ENCODE peak calls at places on chromosomes 16 and 17, in four cellular contexts. One of them, this sample, is unnamed.
A peak's percentile ranks its signal among the peaks of the same experiment; 100 is the strongest.

GRCh38 chr17:29569245-29569950 is 897 bp downstream of the TP53I13 start:
- DNase-seq in hepatocyte: no peak
- DNase-seq in HCT116: no peak
- DNase-seq in GM23248: peak; percentile 80
- DNase-seq in this sample: peak; percentile 15

GRCh38 chr16:64997121-64997520 is 124.7 kb downstream of the CDH11 start:
- DNase-seq in hepatocyte: no peak
- DNase-seq in HCT116: no peak
- DNase-seq in GM23248: no peak
- DNase-seq in this sample: no peak

GRCh38 chr16:35562919-35563318 is 2103.5 kb downstream of the TP53TG3F start:
- DNase-seq in hepatocyte: no peak
- DNase-seq in HCT116: no peak
- DNase-seq in GM23248: no peak
- DNase-seq in this sample: no peak

GRCh38 chr17:44780845-44781480 is 22.2 kb downstream of the ADAM11 start:
- DNase-seq in hepatocyte: no peak
- DNase-seq in HCT116: no peak
- DNase-seq in GM23248: no peak
- DNase-seq in this sample: no peak

GRCh38 chr17:74954665-74955421 is 17.7 kb downstream of the HID1 start:
- DNase-seq in hepatocyte: no peak
- DNase-seq in HCT116: no peak
- DNase-seq in GM23248: no peak
- DNase-seq in this sample: no peak

GRCh38 chr17:46979023-46979870 is at the start of gene RPRML:
- DNase-seq in hepatocyte: peak; percentile 56
- DNase-seq in HCT116: no peak
- DNase-seq in GM23248: peak; percentile 47
- DNase-seq in this sample: peak; percentile 77

GRCh38 chr17:32777436-32777835 is 99.5 kb downstream of the MYO1D start:
- DNase-seq in hepatocyte: no peak
- DNase-seq in HCT116: no peak
- DNase-seq in GM23248: peak; percentile 78
- DNase-seq in this sample: no peak

GRCh38 chr17:8126306-8127066 is 2.6 kb upstream of the HES7 start:
- DNase-seq in hepatocyte: peak; percentile 79
- DNase-seq in HCT116: no peak
- DNase-seq in GM23248: peak; percentile 67
- DNase-seq in this sample: peak; percentile 81

GRCh38 chr16:81273223-81273940 is 34.9 kb downstream of the BCO1 start:
- DNase-seq in hepatocyte: no peak
- DNase-seq in HCT116: no peak
- DNase-seq in GM23248: no peak
- DNase-seq in this sample: no peak

DNA sequence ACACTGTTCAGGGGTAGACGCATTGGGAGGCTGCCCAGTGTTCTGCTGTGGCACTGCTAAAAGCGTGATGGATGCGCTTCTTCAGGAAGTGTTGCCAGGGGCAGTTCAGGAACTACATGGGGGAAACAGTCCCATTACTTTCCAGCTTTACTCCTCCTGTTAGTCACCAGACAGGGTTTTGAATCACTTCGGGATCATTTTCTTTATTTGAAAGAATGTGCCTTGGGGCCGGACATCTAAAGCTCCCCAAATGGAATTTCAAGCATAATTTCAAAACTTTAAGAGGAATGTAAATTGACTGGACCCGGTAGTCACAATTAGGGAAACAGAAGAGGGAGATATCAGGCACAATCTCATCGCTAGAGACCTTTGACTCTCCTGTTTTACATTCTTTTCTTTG is 1.3 kb upstream of the KRTAP2-1 start:
- DNase-seq in hepatocyte: no peak
- DNase-seq in HCT116: no peak
- DNase-seq in GM23248: peak; percentile 76
- DNase-seq in this sample: no peak
- H3K27ac ChIP-seq in hepatocyte: peak overlapping the region; percentile 15
- H3K27ac ChIP-seq in HCT116: no peak overlapping the region
- H3K27ac ChIP-seq in GM23248: peak overlapping the region; percentile 84
- H3K27ac ChIP-seq in this sample: no peak overlapping the region

DNA sequence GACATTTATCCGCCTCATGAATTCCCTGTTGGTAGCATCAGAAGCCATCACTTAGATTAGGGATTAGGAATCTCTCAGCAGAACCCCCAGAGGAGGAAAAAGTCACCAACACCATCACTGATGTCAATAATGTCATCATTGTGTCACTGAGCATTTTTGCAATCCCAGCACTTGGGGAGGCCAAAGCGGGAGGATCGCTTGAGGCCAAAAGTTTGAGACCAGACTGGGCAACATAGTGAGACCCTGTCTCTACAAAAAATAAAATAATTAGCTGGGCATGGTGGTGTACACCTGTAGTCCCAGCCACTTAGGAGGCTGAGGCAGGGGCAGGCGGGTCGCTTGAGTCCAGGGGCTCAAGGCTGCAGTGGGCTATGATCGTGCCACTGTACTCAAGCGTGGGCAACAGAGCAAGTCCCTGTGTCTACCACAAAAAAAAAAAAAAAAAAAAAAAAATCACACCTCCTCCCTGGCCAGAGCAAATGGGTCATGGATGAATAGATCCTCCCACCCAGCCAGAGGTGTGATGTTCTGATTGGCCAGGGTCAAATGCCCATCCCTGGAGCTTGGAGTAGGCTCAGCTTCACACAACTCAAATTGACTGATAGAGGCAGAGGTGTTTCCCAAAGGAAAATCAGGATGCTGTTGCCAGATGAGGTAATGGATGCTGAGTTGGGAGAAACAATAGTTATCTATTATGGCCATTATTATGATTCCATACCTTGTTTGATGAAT is 31.6 kb downstream of the VWA3A start:
- DNase-seq in hepatocyte: no peak
- DNase-seq in HCT116: no peak
- DNase-seq in GM23248: no peak
- DNase-seq in this sample: no peak
- TF ChIP-seq EZH2phosphoT487 in hepatocyte: no peak
- TF ChIP-seq EZH2phosphoT487 in HCT116: no peak
- TF ChIP-seq EZH2phosphoT487 in GM23248: no peak
- TF ChIP-seq EZH2phosphoT487 in this sample: no peak

GRCh38 chr16:14502932-14503741 is 126.9 kb downstream of the PARN start:
- DNase-seq in hepatocyte: no peak
- DNase-seq in HCT116: no peak
- DNase-seq in GM23248: peak; percentile 66
- DNase-seq in this sample: no peak

GRCh38 chr16:14501331-14502255 is 128.5 kb downstream of the PARN start:
- DNase-seq in hepatocyte: peak; percentile 83
- DNase-seq in HCT116: peak; percentile 67
- DNase-seq in GM23248: peak; percentile 96
- DNase-seq in this sample: peak; percentile 63

GRCh38 chr16:14500791-14501190 is 129.3 kb downstream of the PARN start:
- DNase-seq in hepatocyte: no peak
- DNase-seq in HCT116: no peak
- DNase-seq in GM23248: peak; percentile 53
- DNase-seq in this sample: no peak

GRCh38 chr16:14499110-14499509 is 130.9 kb downstream of the PARN start:
- DNase-seq in hepatocyte: no peak
- DNase-seq in HCT116: no peak
- DNase-seq in GM23248: no peak
- DNase-seq in this sample: no peak

DNA sequence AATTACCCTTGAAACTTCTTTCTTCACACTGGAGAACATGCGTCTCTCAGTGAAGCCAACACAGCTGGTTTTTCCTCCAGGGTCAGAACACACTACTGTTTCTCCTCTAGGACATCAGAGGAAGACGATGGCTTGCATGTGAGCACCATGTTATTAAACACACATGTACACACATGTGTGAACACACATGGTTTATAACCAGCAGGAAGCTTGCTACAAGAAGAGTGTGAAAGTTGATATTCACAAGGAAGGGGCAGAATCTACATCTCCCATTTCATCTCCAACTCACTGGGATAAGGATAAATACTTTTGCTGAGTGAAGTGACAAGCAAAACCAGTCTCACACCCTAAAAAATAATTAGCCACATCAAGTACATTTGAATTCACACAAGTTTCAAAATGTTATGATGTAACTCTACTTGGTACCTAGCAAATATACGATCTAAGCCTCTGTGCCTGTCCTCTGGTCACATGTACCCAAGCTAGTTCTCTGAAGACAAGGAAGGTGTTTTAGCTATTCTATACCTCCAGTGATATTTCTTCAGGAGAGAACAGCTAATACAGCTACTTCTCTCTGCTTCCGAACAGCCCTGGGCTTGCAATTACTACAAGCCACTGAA is 127.7 kb downstream of the PARN start:
- DNase-seq in hepatocyte: no peak
- DNase-seq in HCT116: no peak
- DNase-seq in GM23248: no peak
- DNase-seq in this sample: no peak
- H3K27ac ChIP-seq in hepatocyte: peak overlapping the region; percentile 73
- H3K27ac ChIP-seq in HCT116: peak overlapping the region; percentile 54
- H3K27ac ChIP-seq in GM23248: peak overlapping the region; percentile 85
- H3K27ac ChIP-seq in this sample: no peak overlapping the region

DNA sequence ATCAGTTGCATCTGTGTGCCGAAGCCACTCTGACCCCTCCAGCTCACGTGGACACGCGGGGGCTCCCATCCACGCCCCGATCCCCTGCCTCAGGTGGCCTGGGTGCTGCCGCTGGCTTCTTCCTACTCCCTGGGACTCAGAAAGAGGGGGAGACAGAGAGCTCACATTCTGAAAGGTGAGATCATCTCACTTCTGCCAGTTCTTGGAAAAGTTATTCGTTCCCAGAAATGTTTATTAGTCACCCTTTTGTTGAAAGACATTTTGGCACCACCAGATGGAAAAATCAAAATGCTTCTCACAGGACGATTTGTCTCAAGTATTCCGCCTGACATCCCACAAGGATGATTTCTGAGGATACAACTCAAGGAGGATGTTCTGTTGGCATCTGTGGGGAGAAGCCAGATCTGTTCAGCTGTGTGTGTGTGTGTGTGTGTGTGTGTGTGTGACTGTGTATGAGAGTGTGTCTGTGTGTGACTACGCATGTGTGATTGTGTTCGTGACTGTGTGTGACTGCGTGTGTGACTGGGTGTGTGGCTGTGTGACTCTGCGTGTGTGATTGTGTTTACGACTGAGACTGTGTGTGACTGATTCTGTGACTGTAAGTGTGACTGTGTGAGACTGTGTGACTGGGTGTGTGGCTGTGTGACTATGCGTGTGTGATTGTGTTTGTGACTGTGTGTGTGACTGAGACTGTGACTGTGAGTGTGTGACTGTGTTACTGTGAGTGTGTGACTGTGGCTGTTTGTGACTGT is 207.3 kb downstream of the NTN1 start:
- DNase-seq in hepatocyte: peak; percentile 51
- DNase-seq in HCT116: no peak
- DNase-seq in GM23248: peak; percentile 93
- DNase-seq in this sample: no peak
- TF ChIP-seq EZH2phosphoT487 in hepatocyte: no peak
- TF ChIP-seq EZH2phosphoT487 in HCT116: no peak
- TF ChIP-seq EZH2phosphoT487 in GM23248: no peak
- TF ChIP-seq EZH2phosphoT487 in this sample: no peak